ENCODE peak calls at places on chromosome 10, in eight cellular contexts. J is activated naive CD4-positive, alpha-beta T cell treated with anti-CD3 and anti-CD28 coated beads for 36 hours; T is CD4-positive, CD25-positive, alpha-beta regulatory T cell; L is GM18507; U is NCI-H748 treated with DMSO at 0.1 percent for 48 hours; F is H7; R is NB4; M is HL-60. A is an unnamed sample.

GRCh38 chr10:25101466-25101865 is 73.3 kb upstream of the GPR158 start:
- DNase-seq in L (no peak), U (no peak), M (no peak), T (no peak), R (no peak), F (no peak), J (no peak), A (peak; percentile 87)

GRCh38 chr10:10878944-10879343 is 138.7 kb upstream of the CELF2 start:
- DNase-seq in L (no peak), R (no peak), U (peak; percentile 67), J (no peak), M (no peak), F (no peak), T (no peak), A (peak; percentile 34)

GRCh38 chr10:69939033-69939432 is 113.6 kb upstream of the MACROH2A2 start:
- DNase-seq in M (no peak), T (no peak), R (no peak), L (no peak), J (no peak), F (no peak), U (no peak), A (no peak)

GRCh38 chr10:4803822-4804221 is 22.2 kb upstream of the AKR1E2 start:
- DNase-seq in R (no peak), F (no peak), L (no peak), M (no peak), T (no peak), U (no peak), J (no peak), A (no peak)

GRCh38 chr10:76274933-76275332 is 843.5 kb downstream of the LRMDA start:
- DNase-seq in L (no peak), R (no peak), F (no peak), M (no peak), T (no peak), J (no peak), U (no peak), A (no peak)

GRCh38 chr10:114043532-114044250 is at the start of gene ADRB1:
- DNase-seq in R (peak; percentile 98), U (peak; percentile 12), J (peak; percentile 53), M (peak; percentile 85), L (no peak), T (no peak), F (peak; percentile 91), A (peak; percentile 95)

GRCh38 chr10:65931291-65932080 is 994.4 kb upstream of the LRRTM3 start:
- DNase-seq in M (no peak), L (no peak), T (no peak), F (no peak), R (no peak), U (no peak), J (no peak), A (no peak)

GRCh38 chr10:14751576-14752330 is 22.9 kb downstream of the FAM107B start:
- DNase-seq in J (no peak), R (peak; percentile 58), L (no peak), U (no peak), F (no peak), M (peak; percentile 29), T (no peak), A (peak; percentile 92)

GRCh38 chr10:13066527-13066926 is 33.4 kb upstream of the OPTN start:
- DNase-seq in M (no peak), F (no peak), R (peak; percentile 9), L (no peak), U (no peak), J (no peak), T (no peak), A (no peak)

GRCh38 chr10:122673731-122674130 is 25.9 kb downstream of the C10orf120 start:
- DNase-seq in J (no peak), T (no peak), F (no peak), L (no peak), R (no peak), M (no peak), U (no peak), A (no peak)

GRCh38 chr10:94411304-94411703 is 9.0 kb downstream of the TBC1D12 start:
- DNase-seq in L (no peak), F (no peak), J (no peak), U (no peak), T (no peak), R (no peak), M (no peak), A (no peak)

GRCh38 chr10:78672898-78673297 is 395.9 kb upstream of the ZMIZ1 start:
- DNase-seq in L (no peak), F (no peak), U (no peak), M (no peak), R (no peak), T (no peak), J (no peak), A (peak; percentile 83)